ENCODE peak calls at places on chromosomes 6 and 20, in eight cellular contexts. B is lower lobe of right lung, Z is HCT116, Y is fibroblast of mammary gland, S is epithelial cell of proximal tubule, F is fibroblast of pulmonary artery, J is K562, D is heart left ventricle. M is an unnamed sample.

GRCh38 chr6:75936682-75937081 is 135.8 kb downstream of the IMPG1 start:
- DNase-seq in J (no peak), Z (no peak), B (no peak), F (no peak), D (no peak), Y (no peak), S (no peak), M (no peak)

GRCh38 chr20:24144371-24144770 is 155.8 kb upstream of the GGTLC1 start:
- DNase-seq in J (no peak), B (no peak), F (no peak), Z (no peak), D (no peak), S (no peak), Y (no peak), M (no peak)

GRCh38 chr6:47352169-47352568 is 42.5 kb upstream of the TNFRSF21 start:
- DNase-seq in B (no peak), Y (no peak), F (peak; percentile 6), S (no peak), J (no peak), Z (no peak), D (no peak), M (no peak)

GRCh38 chr20:56382696-56383095 is 9.3 kb downstream of the AURKA start:
- DNase-seq in J (peak; percentile 36), Z (no peak), D (no peak), F (no peak), S (no peak), Y (no peak), B (no peak), M (no peak)

GRCh38 chr6:110352603-110353303 is 5.4 kb downstream of the METTL24 start:
- DNase-seq in Y (peak; percentile 4), S (no peak), B (no peak), F (peak; percentile 25), D (no peak), J (no peak), Z (no peak), M (no peak)

GRCh38 chr6:56524891-56525703 is 117.6 kb downstream of the DST start:
- DNase-seq in J (no peak), F (peak; percentile 76), Y (peak; percentile 96), B (no peak), Z (no peak), D (no peak), S (no peak), M (no peak)

GRCh38 chr20:58450259-58450658 is 61.2 kb downstream of the VAPB start:
- DNase-seq in S (no peak), B (no peak), Z (no peak), J (no peak), F (no peak), Y (peak; percentile 52), D (no peak), M (no peak)

GRCh38 chr6:43222418-43223059 is 6.7 kb downstream of the DNPH1 start:
- DNase-seq in D (no peak), Z (no peak), B (no peak), J (no peak), Y (no peak), S (no peak), F (no peak), M (no peak)

GRCh38 chr6:94623586-94623985 is 953.7 kb upstream of the MANEA start:
- DNase-seq in Z (no peak), D (no peak), F (no peak), J (no peak), Y (no peak), B (no peak), S (no peak), M (no peak)

GRCh38 chr6:33692760-33693158 is 18.7 kb downstream of the UQCC2 start:
- DNase-seq in Y (peak; percentile 26), J (no peak), Z (no peak), F (no peak), B (peak; percentile 64), S (no peak), D (peak; percentile 60), M (no peak)

GRCh38 chr6:30533460-30534294 is 22.6 kb downstream of the GNL1 start:
- DNase-seq in J (no peak), D (no peak), Z (no peak), F (no peak), Y (no peak), S (no peak), B (no peak), M (no peak)

GRCh38 chr6:48101277-48101676 is 9.7 kb downstream of the PTCHD4 start:
- DNase-seq in Z (no peak), B (no peak), J (no peak), F (no peak), D (no peak), S (no peak), Y (peak; percentile 73), M (no peak)

DNA sequence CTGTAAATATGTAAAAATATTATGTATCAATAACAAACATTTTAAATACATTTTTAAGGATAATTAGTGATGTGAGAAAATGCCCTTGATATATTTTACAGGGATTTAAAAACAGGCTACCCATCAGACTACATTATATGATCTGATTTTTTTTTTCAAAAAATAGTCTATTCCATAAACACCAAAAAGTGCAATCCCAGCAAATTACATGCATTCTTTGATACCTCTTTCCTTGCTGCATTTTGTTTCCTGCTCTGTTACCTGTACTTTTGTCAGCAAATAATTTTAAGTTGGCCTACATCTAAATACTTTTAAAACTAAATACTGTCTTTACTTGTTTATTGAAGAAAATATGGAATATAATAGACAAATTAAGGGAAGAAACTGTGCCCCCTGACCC is 306.2 kb upstream of the ARID1B start:
- DNase-seq in F (no peak), Z (no peak), B (no peak), J (no peak), D (no peak), S (no peak), Y (no peak), M (no peak)
- TF ChIP-seq CTCF in F (no peak), Z (no peak), B (no peak), J (no peak), D (no peak), S (no peak), Y (no peak), M (no peak)

GRCh38 chr20:38387953-38388352 is 41.7 kb downstream of the LBP start:
- DNase-seq in B (no peak), J (no peak), F (no peak), S (no peak), D (no peak), Y (no peak), Z (no peak), M (no peak)
- TF ChIP-seq CTCF in B (no peak), J (no peak), F (no peak), S (peak; percentile 45), D (no peak), Y (peak; percentile 10), Z (peak; percentile 4), M (no peak)

GRCh38 chr6:25889877-25890853 is 16.1 kb upstream of the SLC17A3 start:
- DNase-seq in J (peak; percentile 16), S (no peak), Y (peak; percentile 67), Z (peak; percentile 27), D (no peak), F (peak; percentile 73), B (no peak), M (peak; percentile 22)
- TF ChIP-seq CTCF in J (peak; percentile 55), S (peak; percentile 75), Y (peak; percentile 61), Z (peak; percentile 67), D (peak; percentile 34), F (peak; percentile 58), B (peak; percentile 58), M (peak; percentile 72)

DNA sequence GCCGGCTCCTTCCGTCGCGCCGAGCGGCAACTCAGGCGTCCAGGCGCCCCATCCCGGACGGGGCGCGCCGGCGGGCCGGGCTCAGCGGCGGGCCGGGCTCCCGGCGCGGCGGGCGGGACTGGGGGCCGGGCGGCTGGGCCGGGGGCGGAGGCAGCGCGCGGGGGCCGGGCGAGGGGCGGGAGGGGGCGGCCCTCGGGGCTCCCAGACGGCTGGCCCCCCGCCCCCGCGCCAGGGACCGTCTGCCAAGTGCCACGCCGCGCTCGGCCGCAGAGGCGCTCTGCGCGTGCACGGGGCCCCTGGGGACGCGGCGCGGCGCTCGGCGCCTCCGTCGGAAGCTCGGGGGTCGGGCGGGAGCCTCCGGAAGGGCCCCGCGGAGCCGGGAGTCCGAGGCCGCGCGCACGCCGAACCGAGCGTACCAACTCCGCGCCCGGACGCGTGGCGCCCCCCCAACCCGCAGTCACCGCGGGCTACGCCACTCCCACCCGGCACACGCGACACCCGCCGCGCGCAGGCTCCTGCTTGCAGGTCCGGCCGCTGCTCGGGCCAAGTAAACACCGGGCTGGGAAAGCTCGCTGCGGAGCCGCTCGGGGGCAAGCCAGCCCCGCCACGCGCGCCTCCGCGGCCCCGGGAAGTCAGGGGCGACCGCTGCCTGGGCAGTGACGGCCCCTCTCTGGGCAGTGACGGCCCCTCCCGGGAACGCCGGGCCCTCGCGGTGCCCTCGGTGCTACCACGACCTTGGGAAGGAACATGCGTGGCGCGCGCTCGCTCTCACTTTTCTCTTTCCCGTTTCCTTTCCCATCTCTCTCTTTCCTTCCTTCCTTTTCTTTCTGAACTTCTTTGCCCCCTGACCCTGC is at the start of gene PREX1:
- DNase-seq in J (peak; percentile 98), Z (no peak), F (peak; percentile 86), D (peak; percentile 86), Y (peak; percentile 32), B (peak; percentile 88), S (no peak), M (peak; percentile 60)
- TF ChIP-seq CTCF in J (no peak), Z (no peak), F (no peak), D (peak; percentile 30), Y (no peak), B (peak; percentile 11), S (no peak), M (no peak)

DNA sequence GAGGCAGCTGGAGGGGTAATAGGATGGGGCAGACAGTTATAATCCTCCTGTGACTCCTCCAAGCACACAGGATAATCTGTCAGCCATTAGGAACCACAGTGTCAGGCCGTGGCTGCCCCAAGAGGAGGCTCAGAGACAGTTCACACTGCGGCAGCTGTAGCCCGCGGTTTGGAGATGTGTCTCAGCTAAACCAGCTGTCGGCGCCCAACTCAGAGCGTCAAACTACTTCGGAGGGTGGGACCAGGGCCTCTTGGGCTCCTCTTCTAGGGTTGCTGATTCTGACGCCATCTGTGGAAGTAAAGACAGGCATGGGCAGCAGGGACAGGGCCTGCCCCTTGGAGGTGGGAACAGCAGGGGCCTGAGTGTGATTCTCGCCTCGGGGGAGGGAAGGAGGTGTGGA is 309.8 kb downstream of the CDC5L start:
- DNase-seq in Z (no peak), J (no peak), S (no peak), Y (no peak), B (no peak), D (peak; percentile 60), F (peak; percentile 20), M (no peak)
- TF ChIP-seq CTCF in Z (no peak), J (peak; percentile 26), S (no peak), Y (no peak), B (no peak), D (no peak), F (no peak), M (no peak)

GRCh38 chr20:40670251-40670650 is 18.8 kb downstream of the MAFB start:
- DNase-seq in Y (no peak), J (peak; percentile 35), B (no peak), S (no peak), D (no peak), F (no peak), Z (no peak), M (no peak)
- TF ChIP-seq CTCF in Y (peak; percentile 12), J (peak; percentile 13), B (no peak), S (peak; percentile 11), D (no peak), F (no peak), Z (no peak), M (no peak)

GRCh38 chr6:105135056-105135455 is 44.8 kb downstream of the POPDC3 start:
- DNase-seq in S (no peak), J (no peak), F (peak; percentile 23), B (no peak), Y (peak; percentile 43), D (no peak), Z (no peak), M (no peak)
- TF ChIP-seq CTCF in S (peak; percentile 12), J (peak; percentile 5), F (peak; percentile 30), B (no peak), Y (peak; percentile 22), D (peak; percentile 29), Z (no peak), M (peak; percentile 27)

M was measured in progenitor cell of endocrine pancreas.